ENCODE peak calls at places on chromosomes 3 and 15, in five cellular contexts. O is upper lobe of left lung, U is HepG2, C is right lobe of liver, D is body of pancreas. I is an unnamed sample.

GRCh38 chr3:48202691-48203090 is 14.5 kb upstream of the CDC25A start:
- ATAC-seq in O (no peak), C (no peak), U (no peak), D (no peak), I (no peak)

GRCh38 chr3:108133858-108134554 is 43.2 kb upstream of the CD47 start:
- ATAC-seq in U (no peak), O (peak), D (no peak), C (no peak), I (no peak)

GRCh38 chr3:73451276-73451973 is 173.3 kb downstream of the PDZRN3 start:
- ATAC-seq in O (no peak), D (peak), C (no peak), U (no peak), I (no peak)

GRCh38 chr3:15591928-15592327 is 9.4 kb downstream of the HACL1 start:
- ATAC-seq in D (no peak), U (no peak), C (no peak), O (no peak), I (no peak)

GRCh38 chr3:13079051-13079450 is 5.8 kb upstream of the IQSEC1 start:
- ATAC-seq in C (no peak), O (no peak), U (no peak), D (no peak), I (no peak)

GRCh38 chr15:87348746-87349145 is 907.8 kb downstream of the NTRK3 start:
- ATAC-seq in C (no peak), D (no peak), O (no peak), U (no peak), I (no peak)

GRCh38 chr3:72439321-72440183 is 408.7 kb downstream of the SHQ1 start:
- ATAC-seq in C (no peak), D (no peak), O (no peak), U (peak), I (no peak)

GRCh38 chr15:83090465-83090864 is 17.0 kb upstream of the TM6SF1 start:
- ATAC-seq in D (no peak), O (no peak), U (no peak), C (no peak), I (no peak)

GRCh38 chr15:56813995-56814394 is 80.7 kb upstream of the ZNF280D start:
- ATAC-seq in O (no peak), D (no peak), U (no peak), C (no peak), I (no peak)

GRCh38 chr15:22889146-22889818 is 50.8 kb downstream of the NIPA2 start:
- ATAC-seq in C (no peak), O (no peak), D (no peak), U (no peak), I (no peak)
- TF ChIP-seq POLR2A in C (no peak), O (no peak), D (no peak), U (no peak), I (no peak)

GRCh38 chr15:63509933-63510547 is 5.6 kb downstream of the USP3 start:
- ATAC-seq in D (no peak), C (no peak), U (no peak), O (peak), I (no peak)

GRCh38 chr15:63509056-63509696 is 4.8 kb downstream of the USP3 start:
- ATAC-seq in U (no peak), C (no peak), D (no peak), O (no peak), I (no peak)

GRCh38 chr15:63505842-63506222 is 1.4 kb downstream of the USP3 start:
- ATAC-seq in C (no peak), O (no peak), D (no peak), U (no peak), I (no peak)

GRCh38 chr15:63506537-63507035 is 2.2 kb downstream of the USP3 start:
- ATAC-seq in U (no peak), D (no peak), C (no peak), O (no peak), I (no peak)

DNA sequence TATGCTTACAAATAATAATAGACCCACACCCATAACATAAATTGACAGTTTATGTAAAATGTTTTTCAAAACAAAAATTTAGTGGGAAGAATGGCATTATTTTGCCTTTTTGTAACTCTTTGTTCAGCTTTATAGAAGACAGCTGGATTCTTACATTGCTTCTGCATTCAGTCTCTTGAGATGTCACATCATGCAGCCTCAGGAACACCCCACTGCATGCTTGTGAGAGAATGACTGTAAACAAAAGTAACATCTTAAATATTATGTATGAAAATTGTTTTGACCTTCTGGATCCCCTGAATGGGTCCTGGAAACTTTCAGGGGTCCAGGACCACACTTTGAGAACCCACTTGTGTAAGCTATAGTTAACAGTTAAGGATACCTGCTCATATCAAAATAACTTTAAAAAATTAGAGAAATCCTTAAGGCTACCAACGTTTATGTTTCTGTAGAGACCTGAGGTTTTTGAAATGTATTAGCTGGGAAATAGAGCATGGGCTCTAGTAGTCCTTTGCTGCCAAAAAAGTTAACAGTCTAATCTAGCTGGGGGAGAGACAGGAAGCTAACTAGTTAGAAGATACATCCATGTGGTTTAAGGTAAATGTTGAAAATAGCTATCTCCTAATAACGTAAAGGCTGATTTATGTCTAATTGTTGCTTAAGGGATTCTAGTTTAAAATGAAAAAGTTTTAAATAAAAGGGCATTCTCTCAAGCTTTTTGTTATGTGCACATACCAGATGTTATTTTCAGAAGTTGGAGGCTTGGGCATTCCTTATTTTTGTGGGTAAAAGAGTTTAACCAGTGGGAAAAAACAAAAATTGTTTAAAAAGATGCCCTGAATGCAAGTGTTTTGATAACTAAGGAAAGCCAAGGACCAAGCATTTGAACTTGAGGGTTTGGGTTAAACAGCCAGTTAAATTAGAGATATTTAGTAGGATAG is 3.8 kb downstream of the USP3 start:
- ATAC-seq in O (no peak), C (no peak), D (no peak), U (no peak), I (no peak)
- TF ChIP-seq POLR2A in O (no peak), C (no peak), D (no peak), U (no peak), I (no peak)

GRCh38 chr3:152271465-152272035 is 2.8 kb downstream of the MBNL1 start:
- ATAC-seq in D (no peak), O (no peak), C (no peak), U (no peak), I (no peak)
- TF ChIP-seq POLR2A in D (no peak), O (no peak), C (no peak), U (no peak), I (no peak)

GRCh38 chr15:68566377-68566954 is 12.3 kb upstream of the CORO2B start:
- ATAC-seq in D (no peak), C (no peak), U (no peak), O (no peak), I (no peak)

GRCh38 chr15:68565701-68566100 is 13.1 kb upstream of the CORO2B start:
- ATAC-seq in O (no peak), U (no peak), D (no peak), C (no peak), I (no peak)

GRCh38 chr15:68564173-68564572 is 14.6 kb upstream of the CORO2B start:
- ATAC-seq in U (no peak), O (no peak), D (no peak), C (no peak), I (no peak)

GRCh38 chr15:68570974-68571373 is 7.8 kb upstream of the CORO2B start:
- ATAC-seq in O (no peak), U (no peak), C (no peak), D (no peak), I (no peak)

GRCh38 chr15:68567345-68567744 is 11.4 kb upstream of the CORO2B start:
- ATAC-seq in U (no peak), D (no peak), C (no peak), O (no peak), I (no peak)
- TF ChIP-seq POLR2A in U (no peak), D (no peak), C (no peak), O (no peak), I (no peak)

DNA sequence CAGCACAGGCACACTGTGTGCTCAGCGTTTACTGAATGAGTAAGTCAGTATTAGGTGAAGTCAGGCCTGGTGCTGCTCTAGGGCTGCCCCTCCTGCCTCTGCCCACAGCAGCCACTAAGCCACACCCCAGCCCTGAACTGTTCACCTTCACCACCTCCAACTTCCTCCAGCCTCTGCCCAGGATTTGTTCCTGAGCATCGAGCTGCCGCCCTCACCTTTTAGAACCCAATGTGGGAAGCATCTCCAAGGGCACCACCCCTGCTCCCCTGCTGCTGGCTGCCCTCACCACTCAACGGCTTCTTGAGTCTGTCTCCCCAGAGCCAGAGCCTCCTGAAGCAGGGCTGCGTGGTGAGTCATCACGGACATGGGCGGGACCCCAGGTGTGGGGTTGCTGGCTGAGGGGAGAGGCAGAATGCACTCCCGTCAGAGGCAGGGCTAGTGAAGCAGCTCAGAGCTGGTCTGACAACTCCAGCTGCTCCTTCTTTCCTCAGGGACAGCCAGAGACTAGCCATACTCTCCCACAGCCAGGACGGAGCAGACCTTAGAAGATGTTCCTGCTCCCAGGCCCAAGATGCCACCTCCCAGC is 5.8 kb downstream of the HYAL2 start:
- ATAC-seq in U (no peak), D (no peak), O (peak), C (no peak), I (no peak)
- TF ChIP-seq POLR2A in U (no peak), D (peak), O (no peak), C (no peak), I (no peak)

GRCh38 chr3:156812521-156813335 is 13.4 kb upstream of the LEKR1 start:
- ATAC-seq in O (no peak), D (peak), U (peak), C (peak), I (no peak)
- TF ChIP-seq POLR2A in O (no peak), D (no peak), U (no peak), C (no peak), I (no peak)

GRCh38 chr3:182980204-182981037 is at the start of gene DCUN1D1:
- ATAC-seq in D (peak), C (peak), O (peak), U (peak), I (peak)
- TF ChIP-seq POLR2A in D (peak), C (peak), O (no peak), U (peak), I (peak)